ENCODE peak calls at places on chromosomes 13 and 19, in seven cellular contexts. S is aorta, N is neural progenitor cell, Q is uterus, A is endodermal cell, B is cardiac muscle cell, D is body of pancreas. J is an unnamed sample.

GRCh38 chr19:8611890-8612806 is 1.6 kb upstream of the ADAMTS10 start:
- DNase-seq in B (peak; percentile 78), A (peak; percentile 88), N (no peak), D (peak; percentile 33), S (peak; percentile 90), Q (peak; percentile 71), J (no peak)

GRCh38 chr19:41967056-41967783 is 8.1 kb upstream of the RABAC1 start:
- DNase-seq in B (no peak), Q (no peak), N (no peak), S (no peak), A (no peak), D (no peak), J (no peak)

GRCh38 chr19:29881386-29881785 is 60.7 kb upstream of the URI1 start:
- DNase-seq in Q (no peak), N (no peak), S (no peak), D (no peak), B (no peak), A (peak; percentile 17), J (no peak)

GRCh38 chr13:33262997-33263396 is 22.6 kb downstream of the STARD13 start:
- DNase-seq in Q (no peak), N (no peak), S (no peak), A (no peak), B (no peak), D (no peak), J (no peak)

GRCh38 chr13:64428196-64428595 is 2801.9 kb downstream of the PCDH9 start:
- DNase-seq in B (no peak), N (peak; percentile 4), D (no peak), Q (no peak), A (no peak), S (no peak), J (no peak)

GRCh38 chr13:109642358-109642757 is 144.0 kb downstream of the IRS2 start:
- DNase-seq in S (no peak), Q (no peak), B (no peak), N (no peak), D (no peak), A (no peak), J (no peak)

GRCh38 chr13:111395511-111396393 is 75.3 kb downstream of the TEX29 start:
- DNase-seq in A (peak; percentile 23), Q (no peak), B (no peak), D (no peak), S (no peak), N (no peak), J (no peak)

GRCh38 chr19:39390460-39390758 is 497 bp downstream of the PAF1 start:
- DNase-seq in B (no peak), Q (no peak), N (no peak), D (peak; percentile 72), S (no peak), A (no peak), J (no peak)

GRCh38 chr13:51552027-51552426 is 32.2 kb upstream of the WDFY2 start:
- DNase-seq in N (no peak), D (peak; percentile 21), A (no peak), Q (no peak), S (no peak), B (no peak), J (no peak)

GRCh38 chr19:1847684-1848398 is 442 bp downstream of the REXO1 start:
- DNase-seq in N (peak; percentile 72), B (peak; percentile 64), A (peak; percentile 80), S (no peak), D (no peak), Q (peak; percentile 18), J (no peak)

GRCh38 chr13:64154514-64154913 is 2738.9 kb upstream of the PCDH20 start:
- DNase-seq in B (peak; percentile 38), D (no peak), N (no peak), A (no peak), S (no peak), Q (no peak), J (no peak)

GRCh38 chr13:33462109-33462508 is 176.6 kb upstream of the STARD13 start:
- DNase-seq in Q (no peak), A (no peak), N (no peak), B (no peak), S (no peak), D (no peak), J (no peak)

GRCh38 chr13:30376426-30377311 is 45.6 kb upstream of the UBE2L5 start:
- DNase-seq in A (no peak), B (no peak), Q (no peak), N (no peak), S (no peak), D (no peak), J (no peak)

GRCh38 chr19:5949792-5950305 is 28.1 kb downstream of the RANBP3 start:
- DNase-seq in B (no peak), D (no peak), S (no peak), A (no peak), N (no peak), Q (no peak), J (peak; percentile 82)

GRCh38 chr19:34480971-34481821 is at the start of gene WTIP:
- DNase-seq in N (peak; percentile 97), A (peak; percentile 94), D (peak; percentile 57), B (peak; percentile 95), S (peak; percentile 88), Q (peak; percentile 81), J (peak; percentile 76)

GRCh38 chr13:21738636-21739035 is 67.8 kb downstream of the FGF9 start:
- DNase-seq in B (no peak), A (no peak), N (no peak), S (no peak), Q (no peak), D (no peak), J (no peak)

GRCh38 chr13:53143757-53144320 is 115.2 kb downstream of the OLFM4 start:
- DNase-seq in B (no peak), D (no peak), S (no peak), A (no peak), Q (no peak), N (no peak), J (no peak)

GRCh38 chr13:44601596-44601995 is 25.5 kb upstream of the TSC22D1 start:
- DNase-seq in D (no peak), N (peak; percentile 6), Q (no peak), S (no peak), B (no peak), A (peak; percentile 78), J (no peak)

GRCh38 chr19:30696514-30696913 is 324.3 kb downstream of the ZNF536 start:
- DNase-seq in Q (peak; percentile 30), D (peak; percentile 66), S (no peak), B (peak; percentile 32), A (peak; percentile 95), N (peak; percentile 75), J (no peak)

GRCh38 chr19:1132625-1133383 is 29.0 kb downstream of the GPX4 start:
- DNase-seq in Q (no peak), N (no peak), D (no peak), A (no peak), B (peak; percentile 54), S (no peak), J (no peak)

GRCh38 chr13:113117335-113117872 is 5.2 kb upstream of the F10 start:
- DNase-seq in S (no peak), A (no peak), B (no peak), D (no peak), N (no peak), Q (peak; percentile 6), J (peak; percentile 56)

GRCh38 chr19:16605552-16605951 is 22.5 kb downstream of the MED26 start:
- DNase-seq in S (no peak), Q (no peak), D (no peak), A (no peak), B (no peak), N (no peak), J (no peak)

GRCh38 chr19:22595918-22596341 is 38.2 kb upstream of the ZNF492 start:
- DNase-seq in Q (peak; percentile 72), S (peak; percentile 85), N (no peak), A (no peak), B (no peak), D (no peak), J (no peak)

GRCh38 chr13:26973281-26973680 is 198.3 kb downstream of the USP12 start:
- DNase-seq in D (no peak), B (no peak), Q (no peak), N (no peak), S (no peak), A (no peak), J (no peak)

GRCh38 chr13:26707122-26708006 is 53.2 kb downstream of the GPR12 start:
- DNase-seq in B (peak; percentile 71), D (no peak), Q (no peak), A (peak; percentile 88), N (peak; percentile 76), S (no peak), J (no peak)

GRCh38 chr19:40690050-40690698 is at the start of gene NUMBL:
- DNase-seq in Q (no peak), A (no peak), S (no peak), N (no peak), B (no peak), D (no peak), J (no peak)
- H3K4me3 ChIP-seq in Q (peak within 1 kb of the TSS; percentile 88), A (peak within 1 kb of the TSS; percentile 96), S (peak within 1 kb of the TSS; percentile 62), N (peak within 1 kb of the TSS; percentile 76), B (peak within 1 kb of the TSS; percentile 78), D (peak within 1 kb of the TSS; percentile 29), J (peak within 1 kb of the TSS; percentile 54)

GRCh38 chr13:77222000-77222690 is 104.7 kb downstream of the MYCBP2 start:
- DNase-seq in Q (no peak), N (no peak), S (no peak), A (no peak), B (no peak), D (no peak), J (no peak)
- H3K4me1 ChIP-seq in Q (no peaks in the 10 kb centered on the region), N (no peaks in the 10 kb centered on the region), S (no peaks in the 10 kb centered on the region), A (peaks cover 4% of the 10 kb centered on the region), B (no peaks in the 10 kb centered on the region), D (no peaks in the 10 kb centered on the region), J (no peaks in the 10 kb centered on the region)

GRCh38 chr13:24923305-24923640 is 159.3 kb downstream of the RNF17 start:
- DNase-seq in Q (no peak), A (no peak), N (no peak), D (no peak), S (no peak), B (peak; percentile 87), J (no peak)

GRCh38 chr13:24916464-24916863 is 152.5 kb downstream of the RNF17 start:
- DNase-seq in Q (no peak), D (no peak), N (no peak), A (no peak), B (no peak), S (no peak), J (no peak)

GRCh38 chr13:24922390-24923304 is 158.7 kb downstream of the RNF17 start:
- DNase-seq in D (peak; percentile 96), Q (peak; percentile 98), A (peak; percentile 99), N (peak; percentile 98), B (peak; percentile 99), S (peak; percentile 99), J (peak; percentile 100)

GRCh38 chr13:24921881-24922280 is 157.9 kb downstream of the RNF17 start:
- DNase-seq in A (no peak), N (no peak), D (no peak), B (no peak), Q (no peak), S (no peak), J (no peak)

DNA sequence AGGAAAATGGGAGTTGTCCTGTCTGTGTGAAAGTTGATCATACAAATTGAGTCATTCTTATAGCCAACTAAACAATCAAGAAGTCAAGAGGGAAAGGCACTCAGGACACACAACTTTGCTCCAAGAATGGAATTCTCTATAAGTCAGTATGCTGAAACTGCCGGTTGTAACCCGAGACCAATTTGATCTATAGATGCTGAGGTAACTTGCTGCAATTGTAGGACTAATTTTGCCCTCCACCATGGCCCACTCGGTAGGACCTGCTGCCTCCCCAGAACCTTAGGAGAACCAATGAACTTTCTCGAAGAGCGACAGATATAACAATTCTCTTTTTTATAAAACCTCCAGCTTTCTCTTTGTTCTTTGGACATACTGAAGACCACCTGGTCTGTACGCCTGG is 157.0 kb downstream of the RNF17 start:
- DNase-seq in B (no peak), S (no peak), D (no peak), N (no peak), A (no peak), Q (no peak), J (no peak)
- H3K4me3 ChIP-seq in B (no peak overlapping the region), S (no peak overlapping the region), D (no peak overlapping the region), N (no peak overlapping the region), A (peak overlapping the region; percentile 98), Q (no peak overlapping the region), J (no peak overlapping the region)

GRCh38 chr13:98524793-98525192 is 52.1 kb downstream of the STK24 start:
- DNase-seq in N (no peak), B (no peak), S (no peak), A (no peak), D (no peak), Q (no peak), J (no peak)
- H3K4me1 ChIP-seq in N (peaks cover 39% of the 10 kb centered on the region), B (peaks cover 55% of the 10 kb centered on the region), S (no peaks in the 10 kb centered on the region), A (peaks cover 19% of the 10 kb centered on the region), D (peaks cover 63% of the 10 kb centered on the region), Q (peaks cover 9% of the 10 kb centered on the region), J (peaks cover 5% of the 10 kb centered on the region)